ENCODE peak calls at places on chromosomes 5 and 9, in eight cellular contexts. H is nucleus accumbens; X is activated CD4-positive, alpha-beta memory T cell treated with anti-CD3 and anti-CD28 coated beads, Interleukin-2, amount 10 ng/mL, durations not matched to agents 7 days and 5 days; P is NCI-H1436 treated with DMSO at 0.1 percent for 48 hours; S is NCI-H1105 treated with DMSO at 0.1 percent for 48 hours; G is upper lobe of right lung; M is occipital lobe; V is NAMALWA. K is an unnamed sample.

GRCh38 chr5:83472508-83473343 is 1.2 kb downstream of the VCAN start:
- DNase-seq in H (no peak), X (peak; percentile 36), P (no peak), S (peak; percentile 9), G (peak; percentile 69), M (peak; percentile 2), V (no peak), K (peak; percentile 51)

GRCh38 chr9:22528485-22528884 is 81.9 kb downstream of the DMRTA1 start:
- DNase-seq in H (no peak), X (no peak), P (no peak), S (no peak), G (no peak), M (no peak), V (no peak), K (no peak)

GRCh38 chr5:153632748-153633290 is 142.3 kb downstream of the GRIA1 start:
- DNase-seq in H (no peak), X (no peak), P (no peak), S (no peak), G (no peak), M (no peak), V (no peak), K (no peak)

GRCh38 chr5:218457-219289 is 553 bp downstream of the SDHA start:
- DNase-seq in H (no peak), X (peak; percentile 34), P (no peak), S (no peak), G (peak; percentile 76), M (no peak), V (peak; percentile 46), K (peak; percentile 66)

GRCh38 chr9:6943293-6943692 is 185.5 kb downstream of the KDM4C start:
- DNase-seq in H (no peak), X (no peak), P (no peak), S (no peak), G (no peak), M (no peak), V (no peak), K (no peak)

GRCh38 chr5:39072915-39073758 is 1.1 kb downstream of the RICTOR start:
- DNase-seq in H (no peak), X (peak; percentile 84), P (no peak), S (peak; percentile 58), G (peak; percentile 70), M (peak; percentile 28), V (peak; percentile 69), K (peak; percentile 70)

GRCh38 chr5:96247097-96247675 is 185.9 kb downstream of the PCSK1 start:
- DNase-seq in H (no peak), X (no peak), P (no peak), S (no peak), G (no peak), M (no peak), V (no peak), K (no peak)

GRCh38 chr9:122812736-122813135 is 12.8 kb downstream of the OR1K1 start:
- DNase-seq in H (no peak), X (no peak), P (no peak), S (no peak), G (no peak), M (no peak), V (no peak), K (no peak)

GRCh38 chr9:36603006-36603405 is 30.3 kb downstream of the MELK start:
- DNase-seq in H (no peak), X (no peak), P (no peak), S (no peak), G (no peak), M (no peak), V (no peak), K (no peak)

GRCh38 chr9:132679946-132680620 is 9.8 kb downstream of the GTF3C4 start:
- DNase-seq in H (no peak), X (no peak), P (no peak), S (no peak), G (no peak), M (no peak), V (no peak), K (no peak)

GRCh38 chr9:112112941-112113399 is 62.1 kb downstream of the SUSD1 start:
- DNase-seq in H (no peak), X (peak; percentile 29), P (no peak), S (peak; percentile 19), G (no peak), M (no peak), V (no peak), K (no peak)

GRCh38 chr9:122392714-122393113 is 21.9 kb downstream of the PTGS1 start:
- DNase-seq in H (no peak), X (no peak), P (no peak), S (no peak), G (no peak), M (no peak), V (no peak), K (no peak)

GRCh38 chr9:37528652-37529072 is 42.9 kb downstream of the POLR1E start:
- DNase-seq in H (no peak), X (peak; percentile 41), P (no peak), S (no peak), G (no peak), M (no peak), V (no peak), K (peak; percentile 62)

GRCh38 chr9:16921855-16922254 is 51.4 kb upstream of the BNC2 start:
- DNase-seq in H (no peak), X (no peak), P (no peak), S (no peak), G (no peak), M (no peak), V (no peak), K (no peak)

GRCh38 chr5:53508125-53508524 is 27.7 kb downstream of the FST start:
- DNase-seq in H (no peak), X (no peak), P (no peak), S (no peak), G (no peak), M (no peak), V (no peak), K (no peak)

GRCh38 chr5:115170924-115171510 is 1.3 kb upstream of the TRIM36 start:
- DNase-seq in H (no peak), X (no peak), P (no peak), S (no peak), G (no peak), M (no peak), V (no peak), K (no peak)

GRCh38 chr5:140795259-140795641 is 598 bp downstream of the PCDHA2 start:
- DNase-seq in H (no peak), X (no peak), P (no peak), S (no peak), G (no peak), M (no peak), V (peak; percentile 4), K (no peak)

GRCh38 chr5:106171708-106172107 is 1499.0 kb downstream of the EFNA5 start:
- DNase-seq in H (no peak), X (no peak), P (no peak), S (no peak), G (no peak), M (no peak), V (no peak), K (no peak)

GRCh38 chr5:136033244-136033643 is 4.5 kb downstream of the TGFBI start:
- DNase-seq in H (no peak), X (no peak), P (no peak), S (no peak), G (no peak), M (no peak), V (no peak), K (no peak)

K was measured in Peyer's patch.